ENCODE peak calls at places on chromosomes 2 and 18, in four cellular contexts. P, K, T and M are unnamed samples.

GRCh38 chr2:195626507-195626906 is 30.5 kb upstream of the SLC39A10 start:
- DNase-seq in P (no peak), K (no peak), T (no peak), M (no peak)

GRCh38 chr2:99981840-99982239 is 160.6 kb downstream of the AFF3 start:
- DNase-seq in P (no peak), K (no peak), T (no peak), M (no peak)

GRCh38 chr2:85134255-85135065 is 1.3 kb downstream of the TCF7L1 start:
- DNase-seq in P (peak; percentile 64), K (no peak), T (peak; percentile 53), M (no peak)

GRCh38 chr2:160054984-160055725 is 7.3 kb downstream of the PLA2R1 start:
- DNase-seq in P (no peak), K (no peak), T (no peak), M (no peak)

GRCh38 chr2:73175663-73176204 is 26.6 kb upstream of the NOTO start:
- DNase-seq in P (peak; percentile 89), K (peak; percentile 86), T (peak; percentile 84), M (peak; percentile 79)

GRCh38 chr2:189580267-189580661 is 322 bp downstream of the SLC40A1 start:
- DNase-seq in P (peak; percentile 52), K (peak; percentile 58), T (peak; percentile 37), M (no peak)

GRCh38 chr18:6722680-6723079 is 6.8 kb upstream of the ARHGAP28 start:
- DNase-seq in P (no peak), K (no peak), T (no peak), M (no peak)

GRCh38 chr18:58768293-58768974 is 96.2 kb upstream of the ZNF532 start:
- DNase-seq in P (peak; percentile 74), K (peak; percentile 77), T (peak; percentile 69), M (peak; percentile 78)

GRCh38 chr2:64686283-64686956 is 32.7 kb upstream of the SERTAD2 start:
- DNase-seq in P (no peak), K (no peak), T (no peak), M (no peak)

GRCh38 chr2:39243469-39244123 is at the start of gene CDKL4:
- DNase-seq in P (peak; percentile 60), K (peak; percentile 56), T (no peak), M (no peak)

GRCh38 chr2:141187063-141187429 is 943.8 kb downstream of the LRP1B start:
- DNase-seq in P (no peak), K (no peak), T (no peak), M (no peak)

GRCh38 chr2:67216103-67216502 is 181.0 kb upstream of the ETAA1 start:
- DNase-seq in P (no peak), K (no peak), T (no peak), M (no peak)

GRCh38 chr18:1244397-1245122 is 339.9 kb downstream of the ADCYAP1 start:
- DNase-seq in P (no peak), K (no peak), T (no peak), M (no peak)

GRCh38 chr2:132915812-132916211 is 245.8 kb upstream of the LYPD1 start:
- DNase-seq in P (no peak), K (no peak), T (no peak), M (no peak)

GRCh38 chr2:79235135-79235534 is 75.6 kb upstream of the REG3A start:
- DNase-seq in P (no peak), K (no peak), T (no peak), M (no peak)

GRCh38 chr2:68319397-68320117 is at the start of gene CNRIP1:
- DNase-seq in P (peak; percentile 67), K (peak; percentile 69), T (peak; percentile 85), M (peak; percentile 80)

GRCh38 chr18:48834421-48835011 is 116.2 kb downstream of the SMAD7 start:
- DNase-seq in P (peak; percentile 85), K (peak; percentile 77), T (peak; percentile 68), M (peak; percentile 88)

GRCh38 chr18:42298744-42299685 is 344.0 kb downstream of the PIK3C3 start:
- DNase-seq in P (peak; percentile 58), K (peak; percentile 70), T (peak; percentile 57), M (peak; percentile 77)

GRCh38 chr18:58529714-58530354 is 99.1 kb downstream of the ALPK2 start:
- DNase-seq in P (peak; percentile 66), K (no peak), T (peak; percentile 30), M (no peak)

GRCh38 chr2:118806797-118807667 is 40.4 kb downstream of the EN1 start:
- DNase-seq in P (no peak), K (no peak), T (no peak), M (no peak)

GRCh38 chr2:119425620-119426395 is 5.8 kb upstream of the TMEM37 start:
- DNase-seq in P (no peak), K (no peak), T (no peak), M (no peak)

GRCh38 chr2:120803764-120804335 is 68.2 kb downstream of the GLI2 start:
- DNase-seq in P (no peak), K (no peak), T (no peak), M (no peak)

GRCh38 chr2:61951876-61952275 is 46.4 kb downstream of the COMMD1 start:
- DNase-seq in P (no peak), K (no peak), T (no peak), M (no peak)

GRCh38 chr18:49933530-49933929 is 120.2 kb upstream of the ACAA2 start:
- DNase-seq in P (no peak), K (no peak), T (no peak), M (no peak)

GRCh38 chr2:31956299-31956698 is 54.5 kb downstream of the MEMO1 start:
- DNase-seq in P (no peak), K (no peak), T (no peak), M (no peak)

GRCh38 chr2:69122271-69122670 is 109.3 kb downstream of the ANTXR1 start:
- DNase-seq in P (no peak), K (no peak), T (no peak), M (no peak)

GRCh38 chr2:127308586-127309138 is 14.7 kb upstream of the ERCC3 start:
- DNase-seq in P (no peak), K (no peak), T (no peak), M (no peak)

GRCh38 chr18:70907673-70908072 is 618.8 kb downstream of the SOCS6 start:
- DNase-seq in P (no peak), K (no peak), T (no peak), M (no peak)

GRCh38 chr2:65436825-65437221 is 4.4 kb upstream of the SPRED2 start:
- DNase-seq in P (no peak), K (no peak), T (no peak), M (no peak)

GRCh38 chr2:239308696-239309397 is 92.0 kb downstream of the HDAC4 start:
- DNase-seq in P (no peak), K (peak; percentile 44), T (no peak), M (peak; percentile 71)

GRCh38 chr2:236862961-236863728 is 222.5 kb upstream of the COPS8 start:
- DNase-seq in P (no peak), K (no peak), T (no peak), M (peak; percentile 50)

GRCh38 chr2:43788646-43789045 is 14.8 kb downstream of the DYNC2LI1 start:
- DNase-seq in P (no peak), K (no peak), T (no peak), M (no peak)

GRCh38 chr2:239865059-239865639 is 160.0 kb downstream of the NDUFA10 start:
- DNase-seq in P (peak; percentile 42), K (no peak), T (no peak), M (no peak)

GRCh38 chr2:235494716-235495372 is 1.0 kb downstream of the AGAP1 start:
- DNase-seq in P (peak; percentile 64), K (no peak), T (peak; percentile 29), M (no peak)

GRCh38 chr2:11842324-11842723 is 95.9 kb downstream of the LPIN1 start:
- DNase-seq in P (no peak), K (no peak), T (no peak), M (no peak)

GRCh38 chr2:113842919-113843736 is 46.8 kb upstream of the ACTR3 start:
- DNase-seq in P (no peak), K (no peak), T (no peak), M (no peak)

GRCh38 chr2:96816127-96816835 is at the start of gene CNNM3:
- DNase-seq in P (peak; percentile 98), K (peak; percentile 99), T (peak; percentile 98), M (peak; percentile 97)
- TF ChIP-seq CTCF in P (peak; percentile 73), K (peak; percentile 67), T (peak; percentile 72), M (peak; percentile 54)

DNA sequence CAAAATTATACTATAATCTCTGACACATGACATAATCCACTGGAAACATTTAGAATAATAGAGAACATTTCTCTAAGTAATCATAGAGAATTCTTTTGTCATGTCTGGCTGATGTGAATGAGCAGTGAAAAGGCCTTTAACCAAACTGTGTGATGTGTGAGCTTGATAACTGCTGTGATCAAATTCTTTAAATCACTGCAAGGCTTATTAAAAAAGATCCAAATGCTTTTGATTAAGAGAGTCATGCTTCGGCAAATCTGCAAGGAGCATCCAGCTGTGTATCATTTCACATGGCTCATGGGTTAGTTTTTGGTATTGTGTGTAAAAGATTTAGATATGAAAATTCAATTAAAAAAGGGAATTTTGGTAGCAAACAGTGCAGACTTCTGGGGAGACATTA is 58.6 kb upstream of the TFPI start:
- DNase-seq in P (no peak), K (no peak), T (no peak), M (no peak)
- H3K4me3 ChIP-seq in P (no peak overlapping the region), K (no peak overlapping the region), T (no peak overlapping the region), M (no peak overlapping the region)

DNA sequence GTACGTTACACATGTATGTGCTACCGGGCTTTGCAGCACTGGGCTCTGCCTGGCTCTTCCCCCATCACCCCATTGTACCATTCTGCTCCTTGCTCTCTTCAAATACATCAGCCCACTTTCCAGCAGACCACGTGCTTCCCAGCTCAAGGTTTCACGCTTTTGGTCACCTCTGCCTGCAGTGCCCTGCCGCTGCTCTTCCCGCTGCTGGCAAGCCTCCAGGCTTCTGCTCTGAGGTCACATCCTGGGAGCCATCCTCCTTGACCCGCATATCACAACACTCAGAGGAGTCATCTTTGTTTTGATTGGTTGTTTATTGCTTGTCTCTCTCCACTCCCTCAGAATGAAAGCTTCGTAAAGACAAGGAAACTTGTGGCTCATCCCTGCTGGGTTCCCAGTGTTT is 34.1 kb downstream of the KIF5C start:
- DNase-seq in P (no peak), K (no peak), T (no peak), M (no peak)
- TF ChIP-seq CTCF in P (no peak), K (no peak), T (no peak), M (no peak)

DNA sequence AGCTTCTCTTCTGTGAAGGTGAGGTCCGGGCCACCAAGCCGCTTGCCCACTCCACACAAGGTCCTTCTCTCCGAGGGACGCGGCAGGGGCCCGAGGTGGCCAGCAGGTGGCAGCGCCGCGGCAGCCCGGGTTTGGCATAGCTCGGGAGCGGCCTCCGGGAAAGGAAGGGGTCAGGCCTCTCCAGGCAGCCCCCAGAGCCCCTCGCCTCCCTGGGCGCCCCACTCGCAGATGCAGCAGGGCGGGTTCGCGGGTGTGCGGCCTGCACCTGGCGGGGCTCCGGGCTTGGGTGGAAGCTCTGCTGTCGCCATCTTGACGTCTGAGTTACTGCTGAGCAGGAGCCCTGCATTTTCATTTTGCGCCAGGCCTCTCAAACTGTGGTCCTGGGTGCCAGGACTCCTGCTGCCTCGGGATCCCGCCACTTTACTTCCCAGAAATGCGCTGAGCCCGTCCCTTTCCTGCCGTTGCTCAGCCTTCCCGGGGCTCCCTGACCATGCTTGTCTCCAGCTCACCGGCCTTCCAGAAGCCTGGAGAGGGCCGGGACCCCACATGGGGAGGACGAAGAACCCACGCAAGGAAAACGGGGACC is 18.6 kb upstream of the NCL start:
- DNase-seq in P (peak; percentile 87), K (peak; percentile 84), T (peak; percentile 75), M (peak; percentile 79)
- H3K4me3 ChIP-seq in P (peak overlapping the region; percentile 75), K (peak overlapping the region; percentile 46), T (peak overlapping the region; percentile 27), M (peak overlapping the region; percentile 71)

DNA sequence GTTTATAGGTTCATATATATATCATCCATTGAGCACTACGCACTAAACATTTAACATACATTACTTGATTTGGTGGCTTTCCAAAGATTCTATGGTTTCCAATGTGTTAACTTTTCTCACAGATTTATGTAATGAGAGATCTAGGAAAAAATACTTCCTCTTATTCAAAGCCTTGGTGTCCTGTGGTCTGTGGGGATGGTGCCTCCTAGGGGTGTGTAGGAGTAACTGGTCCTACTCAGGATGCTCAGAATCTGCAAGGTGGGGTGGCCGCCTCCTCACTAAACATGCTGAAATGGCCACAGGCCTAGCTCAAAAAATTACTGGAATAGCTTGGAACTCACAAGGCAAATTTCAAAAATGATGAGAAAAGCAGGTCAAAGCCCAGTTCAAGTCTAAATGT is 11.6 kb downstream of the GPR55 start:
- DNase-seq in P (peak; percentile 50), K (peak; percentile 14), T (no peak), M (no peak)
- TF ChIP-seq CTCF in P (peak; percentile 31), K (peak; percentile 14), T (no peak), M (no peak)